ENCODE peak calls at places on chromosome 1, in eight cellular contexts. P is upper lobe of left lung; F is left ventricle myocardium superior; G is substantia nigra; D is activated T-cell treated with anti-CD3 and anti-CD28 coated beads, Interleukin-2, amount 50 U/mL, for 24 hours; V is WTC11; J is effector CD4-positive, alpha-beta T cell; Q is mesenteric fat pad. W is an unnamed sample.

GRCh38 chr1:190754769-190755168 is 277.1 kb upstream of the BRINP3 start:
- DNase-seq in P (no peak), F (no peak), G (no peak), D (no peak), V (no peak), J (no peak), Q (no peak), W (no peak)

GRCh38 chr1:59020151-59020997 is 236.5 kb upstream of the JUN start:
- DNase-seq in P (no peak), F (peak; percentile 44), G (no peak), D (peak; percentile 56), V (no peak), J (peak; percentile 5), Q (no peak), W (no peak)

GRCh38 chr1:206580438-206581113 is 31.7 kb downstream of the EIF2D start:
- DNase-seq in P (no peak), F (no peak), G (no peak), D (peak; percentile 63), V (no peak), J (no peak), Q (no peak), W (no peak)

GRCh38 chr1:22846453-22846852 is 126.2 kb downstream of the LACTBL1 start:
- DNase-seq in P (no peak), F (no peak), G (no peak), D (no peak), V (no peak), J (no peak), Q (no peak), W (no peak)

GRCh38 chr1:225509376-225509707 is 81.5 kb upstream of the LBR start:
- DNase-seq in P (no peak), F (no peak), G (no peak), D (no peak), V (no peak), J (no peak), Q (no peak), W (no peak)

GRCh38 chr1:185419718-185420117 is 102.7 kb upstream of the IVNS1ABP start:
- DNase-seq in P (no peak), F (no peak), G (no peak), D (no peak), V (no peak), J (no peak), Q (no peak), W (no peak)

GRCh38 chr1:229251185-229251584 is 19.7 kb upstream of the RAB4A start:
- DNase-seq in P (no peak), F (no peak), G (no peak), D (no peak), V (no peak), J (no peak), Q (no peak), W (no peak)

GRCh38 chr1:171477804-171478203 is 7.5 kb upstream of the PRRC2C start:
- DNase-seq in P (no peak), F (no peak), G (no peak), D (no peak), V (no peak), J (no peak), Q (no peak), W (no peak)

GRCh38 chr1:206470692-206471414 is 577 bp downstream of the IKBKE start:
- DNase-seq in P (no peak), F (no peak), G (no peak), D (peak; percentile 66), V (peak; percentile 31), J (peak; percentile 28), Q (no peak), W (no peak)

GRCh38 chr1:3898994-3899775 is 887 bp downstream of the C1orf174 start:
- DNase-seq in P (no peak), F (no peak), G (no peak), D (no peak), V (no peak), J (no peak), Q (no peak), W (no peak)

GRCh38 chr1:31605908-31606427 is 11.5 kb upstream of the HCRTR1 start:
- DNase-seq in P (no peak), F (no peak), G (no peak), D (peak; percentile 28), V (no peak), J (no peak), Q (peak; percentile 64), W (no peak)

GRCh38 chr1:118984990-118985608 is 3.0 kb downstream of the TBX15 start:
- DNase-seq in P (peak; percentile 48), F (no peak), G (no peak), D (no peak), V (no peak), J (no peak), Q (no peak), W (no peak)

GRCh38 chr1:21247892-21248715 is 42.2 kb downstream of the ECE1 start:
- DNase-seq in P (no peak), F (no peak), G (no peak), D (no peak), V (no peak), J (no peak), Q (no peak), W (no peak)

GRCh38 chr1:158952416-158952815 is 21.1 kb downstream of the PYHIN1 start:
- DNase-seq in P (no peak), F (no peak), G (no peak), D (no peak), V (no peak), J (no peak), Q (no peak), W (no peak)

GRCh38 chr1:82455342-82455741 is 654.6 kb downstream of the ADGRL2 start:
- DNase-seq in P (no peak), F (no peak), G (no peak), D (no peak), V (no peak), J (no peak), Q (no peak), W (no peak)

GRCh38 chr1:47881505-47882442 is 115.4 kb downstream of the TRABD2B start:
- DNase-seq in P (peak; percentile 39), F (no peak), G (no peak), D (no peak), V (no peak), J (no peak), Q (peak; percentile 79), W (peak; percentile 40)

GRCh38 chr1:100440075-100440809 is 87.9 kb downstream of the CDC14A start:
- DNase-seq in P (no peak), F (no peak), G (no peak), D (peak; percentile 66), V (no peak), J (peak; percentile 69), Q (no peak), W (no peak)

GRCh38 chr1:61337981-61338848 is 255.9 kb downstream of the NFIA start:
- DNase-seq in P (no peak), F (peak; percentile 71), G (peak; percentile 68), D (no peak), V (peak; percentile 25), J (no peak), Q (no peak), W (peak; percentile 25)

GRCh38 chr1:229972600-229973296 is 94.3 kb upstream of the GALNT2 start:
- DNase-seq in P (peak; percentile 16), F (no peak), G (no peak), D (no peak), V (peak; percentile 59), J (no peak), Q (no peak), W (no peak)

GRCh38 chr1:9782897-9783296 is 40.9 kb downstream of the CLSTN1 start:
- DNase-seq in P (no peak), F (no peak), G (no peak), D (no peak), V (no peak), J (no peak), Q (no peak), W (no peak)

GRCh38 chr1:111205724-111206070 is 5.3 kb upstream of the DENND2D start:
- DNase-seq in P (no peak), F (no peak), G (no peak), D (no peak), V (no peak), J (no peak), Q (no peak), W (no peak)

GRCh38 chr1:115679141-115679611 is 37.4 kb downstream of the VANGL1 start:
- DNase-seq in P (peak; percentile 66), F (peak; percentile 67), G (no peak), D (no peak), V (no peak), J (no peak), Q (no peak), W (no peak)

GRCh38 chr1:223846668-223847007 is 891 bp upstream of the TP53BP2 start:
- DNase-seq in P (no peak), F (peak; percentile 45), G (no peak), D (peak; percentile 53), V (no peak), J (no peak), Q (no peak), W (no peak)

GRCh38 chr1:36084502-36085115 is 715 bp downstream of the TEKT2 start:
- DNase-seq in P (peak; percentile 60), F (no peak), G (no peak), D (no peak), V (no peak), J (no peak), Q (no peak), W (no peak)

GRCh38 chr1:60044881-60045280 is 28.7 kb downstream of the C1orf87 start:
- DNase-seq in P (no peak), F (no peak), G (no peak), D (no peak), V (no peak), J (no peak), Q (no peak), W (no peak)

GRCh38 chr1:187051618-187052232 is 223.0 kb downstream of the PLA2G4A start:
- DNase-seq in P (no peak), F (no peak), G (no peak), D (no peak), V (no peak), J (no peak), Q (no peak), W (peak; percentile 28)

GRCh38 chr1:87918398-87918797 is 589.7 kb downstream of the LMO4 start:
- DNase-seq in P (no peak), F (no peak), G (no peak), D (no peak), V (no peak), J (no peak), Q (no peak), W (no peak)

GRCh38 chr1:59076612-59077011 is 220.3 kb upstream of the FGGY start:
- DNase-seq in P (no peak), F (no peak), G (no peak), D (no peak), V (no peak), J (no peak), Q (no peak), W (no peak)

GRCh38 chr1:234774971-234775370 is 165.0 kb upstream of the IRF2BP2 start:
- DNase-seq in P (no peak), F (no peak), G (no peak), D (peak; percentile 32), V (no peak), J (no peak), Q (no peak), W (peak; percentile 11)

GRCh38 chr1:31830511-31830910 is 14.7 kb upstream of the SPOCD1 start:
- DNase-seq in P (no peak), F (no peak), G (no peak), D (no peak), V (no peak), J (no peak), Q (peak; percentile 80), W (no peak)

GRCh38 chr1:202638019-202638887 is 72.0 kb downstream of the SYT2 start:
- DNase-seq in P (no peak), F (no peak), G (no peak), D (no peak), V (no peak), J (no peak), Q (no peak), W (peak; percentile 74)

GRCh38 chr1:17914987-17915386 is 159.9 kb downstream of the ACTL8 start:
- DNase-seq in P (no peak), F (no peak), G (no peak), D (no peak), V (no peak), J (no peak), Q (peak; percentile 5), W (no peak)

W was measured in WERI-Rb-1.